ENCODE peak calls at places on chromosome 12, in six cellular contexts. One of them, this sample, is unnamed.

GRCh38 chr12:111031956-111032919 is 111.9 kb upstream of the MYL2 start:
- DNase-seq in stimulated activated CD8-positive, alpha-beta memory T cell treated with anti-CD3 and anti-CD28 coated beads, Interleukin-4, amount 100 ng/mL, for 24 hours: no peak
- DNase-seq in cardiac septum: no peak
- DNase-seq in dermis microvascular lymphatic vessel endothelial cell: no peak
- DNase-seq in ovary: no peak
- DNase-seq in CD4-positive, alpha-beta T cell: no peak
- DNase-seq in this sample: no peak

GRCh38 chr12:58818546-58818945 is 101.8 kb downstream of the LRIG3 start:
- DNase-seq in dermis microvascular lymphatic vessel endothelial cell: no peak
- DNase-seq in ovary: no peak
- DNase-seq in cardiac septum: no peak
- DNase-seq in stimulated activated CD8-positive, alpha-beta memory T cell treated with anti-CD3 and anti-CD28 coated beads, Interleukin-4, amount 100 ng/mL, for 24 hours: no peak
- DNase-seq in CD4-positive, alpha-beta T cell: no peak
- DNase-seq in this sample: no peak

GRCh38 chr12:117101953-117102833 is 3.0 kb upstream of the TESC start:
- DNase-seq in dermis microvascular lymphatic vessel endothelial cell: no peak
- DNase-seq in CD4-positive, alpha-beta T cell: no peak
- DNase-seq in ovary: peak
- DNase-seq in cardiac septum: no peak
- DNase-seq in stimulated activated CD8-positive, alpha-beta memory T cell treated with anti-CD3 and anti-CD28 coated beads, Interleukin-4, amount 100 ng/mL, for 24 hours: no peak
- DNase-seq in this sample: no peak

GRCh38 chr12:10667581-10667980 is 6.3 kb downstream of the STYK1 start:
- DNase-seq in ovary: no peak
- DNase-seq in CD4-positive, alpha-beta T cell: no peak
- DNase-seq in cardiac septum: no peak
- DNase-seq in stimulated activated CD8-positive, alpha-beta memory T cell treated with anti-CD3 and anti-CD28 coated beads, Interleukin-4, amount 100 ng/mL, for 24 hours: no peak
- DNase-seq in dermis microvascular lymphatic vessel endothelial cell: no peak
- DNase-seq in this sample: no peak

GRCh38 chr12:101854747-101855146 is 22.6 kb upstream of the DRAM1 start:
- DNase-seq in ovary: no peak
- DNase-seq in dermis microvascular lymphatic vessel endothelial cell: no peak
- DNase-seq in stimulated activated CD8-positive, alpha-beta memory T cell treated with anti-CD3 and anti-CD28 coated beads, Interleukin-4, amount 100 ng/mL, for 24 hours: no peak
- DNase-seq in CD4-positive, alpha-beta T cell: no peak
- DNase-seq in cardiac septum: no peak
- DNase-seq in this sample: no peak

GRCh38 chr12:99386907-99387306 is 260.6 kb upstream of the GARIN6 start:
- DNase-seq in dermis microvascular lymphatic vessel endothelial cell: no peak
- DNase-seq in CD4-positive, alpha-beta T cell: no peak
- DNase-seq in stimulated activated CD8-positive, alpha-beta memory T cell treated with anti-CD3 and anti-CD28 coated beads, Interleukin-4, amount 100 ng/mL, for 24 hours: no peak
- DNase-seq in cardiac septum: no peak
- DNase-seq in ovary: no peak
- DNase-seq in this sample: no peak

GRCh38 chr12:96255077-96255476 is 60.9 kb downstream of the ELK3 start:
- DNase-seq in cardiac septum: no peak
- DNase-seq in ovary: no peak
- DNase-seq in dermis microvascular lymphatic vessel endothelial cell: peak
- DNase-seq in stimulated activated CD8-positive, alpha-beta memory T cell treated with anti-CD3 and anti-CD28 coated beads, Interleukin-4, amount 100 ng/mL, for 24 hours: no peak
- DNase-seq in CD4-positive, alpha-beta T cell: no peak
- DNase-seq in this sample: peak

GRCh38 chr12:61290473-61290872 is 969.7 kb upstream of the USP15 start:
- DNase-seq in dermis microvascular lymphatic vessel endothelial cell: no peak
- DNase-seq in stimulated activated CD8-positive, alpha-beta memory T cell treated with anti-CD3 and anti-CD28 coated beads, Interleukin-4, amount 100 ng/mL, for 24 hours: no peak
- DNase-seq in cardiac septum: no peak
- DNase-seq in CD4-positive, alpha-beta T cell: no peak
- DNase-seq in ovary: no peak
- DNase-seq in this sample: no peak

GRCh38 chr12:479161-479560 is 19.4 kb downstream of the B4GALNT3 start:
- DNase-seq in ovary: no peak
- DNase-seq in stimulated activated CD8-positive, alpha-beta memory T cell treated with anti-CD3 and anti-CD28 coated beads, Interleukin-4, amount 100 ng/mL, for 24 hours: no peak
- DNase-seq in cardiac septum: no peak
- DNase-seq in CD4-positive, alpha-beta T cell: no peak
- DNase-seq in dermis microvascular lymphatic vessel endothelial cell: no peak
- DNase-seq in this sample: no peak